ENCODE peak calls at places on chromosomes 6 and 20, in seven cellular contexts. D, B, I, S, Q, U and H are unnamed samples.

GRCh38 chr6:11200356-11200755 is 32.1 kb downstream of the NEDD9 start:
- DNase-seq in B (no peak), I (no peak), S (no peak), Q (no peak), U (no peak), D (no peak), H (no peak)

GRCh38 chr20:22795455-22795854 is 211.1 kb upstream of the FOXA2 start:
- DNase-seq in Q (no peak), S (no peak), D (no peak), U (no peak), B (no peak), I (no peak), H (no peak)

GRCh38 chr20:19211252-19211651 is 1.2 kb upstream of the SLC24A3 start:
- DNase-seq in Q (no peak), U (no peak), D (no peak), S (no peak), B (no peak), I (no peak), H (no peak)

GRCh38 chr6:110317189-110317588 is 41.0 kb downstream of the METTL24 start:
- DNase-seq in S (no peak), I (no peak), D (no peak), U (no peak), B (no peak), Q (no peak), H (no peak)

GRCh38 chr6:167975449-167975848 is 22.0 kb upstream of the KIF25 start:
- DNase-seq in I (peak), U (no peak), D (no peak), Q (no peak), S (no peak), B (no peak), H (no peak)

GRCh38 chr6:51025082-51025777 is 206.6 kb downstream of the TFAP2B start:
- DNase-seq in U (no peak), I (no peak), S (no peak), B (no peak), D (peak), Q (no peak), H (no peak)

GRCh38 chr6:38033442-38033982 is 214.0 kb downstream of the ZFAND3 start:
- DNase-seq in I (no peak), Q (no peak), U (no peak), S (no peak), D (no peak), B (no peak), H (no peak)

GRCh38 chr20:62928246-62928939 is 2.1 kb upstream of the DIDO1 start:
- DNase-seq in U (no peak), S (no peak), B (no peak), D (peak), I (no peak), Q (no peak), H (no peak)

GRCh38 chr6:34487536-34487935 is 21.7 kb downstream of the PACSIN1 start:
- DNase-seq in U (no peak), I (no peak), B (no peak), Q (no peak), S (no peak), D (no peak), H (no peak)

GRCh38 chr6:38853236-38853635 is 138.1 kb downstream of the DNAH8 start:
- DNase-seq in Q (no peak), I (no peak), D (peak), S (no peak), U (no peak), B (no peak), H (no peak)

GRCh38 chr6:148183776-148184175 is 158.9 kb upstream of the SASH1 start:
- DNase-seq in S (no peak), Q (no peak), I (no peak), D (no peak), B (no peak), U (no peak), H (no peak)

GRCh38 chr6:74731204-74731603 is 474.6 kb downstream of the COL12A1 start:
- DNase-seq in D (no peak), S (no peak), B (no peak), U (no peak), I (no peak), Q (no peak), H (no peak)

GRCh38 chr20:8082025-8082424 is 50.0 kb upstream of the PLCB1 start:
- DNase-seq in S (no peak), I (no peak), U (no peak), Q (no peak), D (peak), B (no peak), H (no peak)

GRCh38 chr6:131875647-131876046 is 67.8 kb downstream of the ENPP1 start:
- DNase-seq in D (no peak), Q (no peak), B (no peak), U (no peak), S (no peak), I (no peak), H (no peak)

GRCh38 chr6:125828476-125829039 is 37.8 kb downstream of the NCOA7 start:
- DNase-seq in B (no peak), S (no peak), D (no peak), I (no peak), U (no peak), Q (no peak), H (no peak)

GRCh38 chr6:16524380-16524707 is 236.9 kb downstream of the ATXN1 start:
- DNase-seq in U (no peak), Q (no peak), D (no peak), S (no peak), B (no peak), I (no peak), H (no peak)

GRCh38 chr6:133804263-133804662 is 84.7 kb upstream of the TCF21 start:
- DNase-seq in S (no peak), Q (no peak), D (no peak), U (no peak), I (no peak), B (no peak), H (no peak)

GRCh38 chr6:99912657-99913056 is 81.4 kb downstream of the MCHR2 start:
- DNase-seq in I (no peak), U (no peak), B (no peak), Q (no peak), S (no peak), D (no peak), H (no peak)

GRCh38 chr6:8219352-8219943 is 117.1 kb upstream of the EEF1E1 start:
- DNase-seq in B (peak), U (peak), Q (peak), I (no peak), S (peak), D (peak), H (no peak)

GRCh38 chr6:38012573-38012972 is 193.0 kb downstream of the ZFAND3 start:
- DNase-seq in B (peak), I (no peak), U (no peak), D (peak), S (peak), Q (no peak), H (peak)

GRCh38 chr6:125746731-125747588 is 2.5 kb upstream of the HEY2 start:
- DNase-seq in B (no peak), S (peak), I (peak), Q (peak), U (peak), D (peak), H (peak)

GRCh38 chr20:18058661-18059467 is 1.1 kb upstream of the OVOL2 start:
- DNase-seq in D (peak), B (no peak), U (peak), Q (no peak), I (no peak), S (peak), H (no peak)

GRCh38 chr6:69881322-69882151 is 15.2 kb downstream of the COL19A1 start:
- DNase-seq in D (no peak), S (no peak), Q (no peak), U (no peak), B (no peak), I (no peak), H (no peak)

GRCh38 chr20:51831891-51832675 is 29.8 kb upstream of the SALL4 start:
- DNase-seq in Q (no peak), B (no peak), U (no peak), S (no peak), D (no peak), I (no peak), H (no peak)

GRCh38 chr6:13273931-13274706 is 54.2 kb downstream of the TBC1D7 start:
- DNase-seq in B (no peak), U (peak), Q (peak), D (no peak), S (no peak), I (no peak), H (peak)

GRCh38 chr20:13580725-13581124 is 58.0 kb downstream of the TASP1 start:
- DNase-seq in Q (no peak), U (no peak), D (no peak), B (no peak), I (no peak), S (no peak), H (no peak)

GRCh38 chr20:64155258-64156135 is 8.8 kb upstream of the MYT1 start:
- DNase-seq in D (no peak), Q (no peak), U (no peak), I (no peak), S (no peak), B (no peak), H (no peak)

GRCh38 chr6:155404937-155405336 is 50.7 kb downstream of the NOX3 start:
- DNase-seq in D (no peak), U (no peak), B (no peak), I (no peak), S (no peak), Q (no peak), H (no peak)

GRCh38 chr6:3022765-3023662 is 23.3 kb downstream of the NQO2 start:
- DNase-seq in Q (peak), D (peak), U (peak), S (no peak), B (no peak), I (no peak), H (no peak)

GRCh38 chr20:23242104-23242503 is 108.5 kb upstream of the NXT1 start:
- DNase-seq in Q (no peak), S (no peak), I (no peak), B (no peak), D (no peak), U (no peak), H (no peak)

GRCh38 chr6:166333172-166333995 is 9.0 kb downstream of the SFT2D1 start:
- DNase-seq in S (no peak), U (no peak), I (no peak), D (no peak), Q (no peak), B (no peak), H (peak)

GRCh38 chr6:55621244-55621643 is 42.3 kb upstream of the HMGCLL1 start:
- DNase-seq in I (no peak), S (no peak), D (no peak), U (no peak), B (no peak), Q (no peak), H (no peak)

GRCh38 chr6:55621993-55622392 is 43.0 kb upstream of the HMGCLL1 start:
- DNase-seq in D (no peak), Q (no peak), I (no peak), S (no peak), B (no peak), U (no peak), H (no peak)

GRCh38 chr6:55617272-55617671 is 38.3 kb upstream of the HMGCLL1 start:
- DNase-seq in B (no peak), D (peak), I (no peak), U (peak), S (peak), Q (no peak), H (no peak)
- TF ChIP-seq CTCF in B (peak), D (peak), I (no peak), U (peak), S (peak), Q (no peak), H (no peak)

GRCh38 chr6:33319939-33320314 is 2.4 kb upstream of the ZBTB22 start:
- DNase-seq in Q (no peak), D (no peak), S (no peak), U (no peak), B (no peak), I (no peak), H (no peak)
- TF ChIP-seq CTCF in Q (no peak), D (no peak), S (no peak), U (no peak), B (no peak), I (no peak), H (no peak)

GRCh38 chr6:55175078-55175777 is 913 bp downstream of the HCRTR2 start:
- DNase-seq in D (peak), S (peak), U (no peak), I (no peak), Q (no peak), B (no peak), H (no peak)

GRCh38 chr6:55180258-55180657 is 5.9 kb downstream of the HCRTR2 start:
- DNase-seq in B (no peak), U (no peak), I (no peak), Q (no peak), D (no peak), S (no peak), H (no peak)

GRCh38 chr6:55174211-55175013 is at the start of gene HCRTR2:
- DNase-seq in U (no peak), S (peak), I (no peak), B (no peak), D (peak), Q (no peak), H (no peak)

GRCh38 chr6:55176958-55177357 is 2.6 kb downstream of the HCRTR2 start:
- DNase-seq in Q (no peak), D (peak), I (no peak), U (no peak), S (peak), B (no peak), H (no peak)

GRCh38 chr6:55175778-55176084 is 1.4 kb downstream of the HCRTR2 start:
- DNase-seq in B (no peak), U (no peak), D (peak), I (no peak), Q (no peak), S (no peak), H (no peak)
- TF ChIP-seq CTCF in B (no peak), U (no peak), D (peak), I (no peak), Q (no peak), S (no peak), H (no peak)

GRCh38 chr20:50484271-50484976 is 25.8 kb upstream of the PTPN1 start:
- DNase-seq in D (no peak), I (no peak), U (no peak), S (no peak), Q (no peak), B (no peak), H (no peak)
- TF ChIP-seq CTCF in D (no peak), I (no peak), U (no peak), S (no peak), Q (no peak), B (no peak), H (no peak)

DNA sequence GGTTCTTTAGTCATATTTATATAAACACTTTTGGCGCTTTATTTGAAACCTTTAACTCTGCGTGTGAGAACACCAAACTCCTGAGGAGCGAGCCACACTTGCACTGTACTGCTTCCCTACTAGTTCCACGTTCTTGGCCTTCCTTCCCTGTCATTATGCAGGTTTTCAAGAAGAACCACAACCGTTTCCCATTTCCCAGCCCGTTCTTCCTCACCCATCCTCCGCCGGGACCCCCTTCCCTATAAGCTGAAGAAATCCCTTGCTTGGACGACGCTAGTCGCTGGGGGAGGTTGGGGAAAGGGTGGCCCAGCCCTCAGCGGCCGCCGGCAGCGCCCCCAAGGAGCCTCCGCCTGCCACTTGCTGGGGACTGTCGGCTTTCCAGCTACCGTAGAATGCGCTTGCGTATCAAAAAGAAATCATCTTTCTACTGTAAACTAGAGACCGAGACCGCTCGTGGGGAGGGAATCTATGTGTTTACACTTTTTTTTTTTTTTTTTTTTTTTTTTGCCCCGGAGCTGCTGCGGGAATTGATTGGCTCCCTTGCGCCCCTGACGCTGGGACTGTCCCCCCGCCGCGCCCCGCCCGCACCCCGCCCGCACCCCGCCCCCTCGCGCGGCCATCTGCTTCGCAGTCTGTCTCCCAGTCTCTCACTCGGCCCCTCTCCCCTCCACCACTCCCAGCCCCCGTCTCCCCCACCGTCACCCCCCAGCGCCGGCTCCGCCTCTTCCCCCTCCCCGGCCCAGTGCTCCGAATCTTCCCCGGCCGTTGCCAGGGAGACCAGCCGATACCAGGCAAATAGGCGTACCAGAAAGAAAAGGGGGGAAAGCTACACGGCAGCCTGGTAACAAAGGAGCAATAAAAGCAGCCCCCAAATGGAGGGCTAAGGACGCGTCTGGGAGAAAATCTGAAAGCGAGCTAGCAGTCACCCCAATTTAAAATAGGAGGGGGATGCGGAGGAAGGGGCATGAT is 2.3 kb upstream of the MARCKS start:
- DNase-seq in I (peak), Q (no peak), B (peak), S (peak), D (peak), U (peak), H (no peak)
- TF ChIP-seq CTCF in I (no peak), Q (no peak), B (no peak), S (no peak), D (no peak), U (no peak), H (no peak)

GRCh38 chr20:11368537-11368936 is 549.2 kb upstream of the BTBD3 start:
- DNase-seq in B (no peak), D (no peak), S (no peak), Q (no peak), U (no peak), I (no peak), H (no peak)
- TF ChIP-seq CTCF in B (no peak), D (no peak), S (no peak), Q (no peak), U (no peak), I (no peak), H (no peak)

GRCh38 chr20:36720510-36720909 is 25.4 kb downstream of the NDRG3 start:
- DNase-seq in I (no peak), S (no peak), B (no peak), U (no peak), D (no peak), Q (no peak), H (no peak)

GRCh38 chr20:36712775-36713174 is 33.1 kb downstream of the NDRG3 start:
- DNase-seq in D (no peak), U (no peak), Q (no peak), I (no peak), B (no peak), S (no peak), H (no peak)

GRCh38 chr20:36717657-36718056 is 28.2 kb downstream of the NDRG3 start:
- DNase-seq in B (no peak), I (no peak), S (no peak), D (peak), Q (no peak), U (no peak), H (no peak)
- TF ChIP-seq CTCF in B (peak), I (peak), S (no peak), D (peak), Q (no peak), U (no peak), H (no peak)

GRCh38 chr6:63460971-63461370 is 111.3 kb upstream of the LOC128125822 start:
- DNase-seq in S (no peak), D (no peak), B (no peak), Q (no peak), U (no peak), I (no peak), H (no peak)
- TF ChIP-seq CTCF in S (no peak), D (no peak), B (no peak), Q (no peak), U (no peak), I (no peak), H (no peak)